ENCODE peak calls at places on chromosomes 13 and 19, in five cellular contexts. N is Caco-2, M is DND-41, G is BJ, E is cardiac muscle cell. L is an unnamed sample.

GRCh38 chr19:42392165-42392564 is 2.1 kb upstream of the CNFN start:
- DNase-seq in E (no peak), N (no peak), M (no peak), G (no peak), L (no peak)

GRCh38 chr13:30431269-30431950 is 9.1 kb downstream of the UBE2L5 start:
- DNase-seq in E (no peak), M (no peak), N (no peak), G (no peak), L (peak)

GRCh38 chr13:113728571-113729054 is 30.4 kb upstream of the TMEM255B start:
- DNase-seq in M (no peak), E (no peak), G (no peak), N (no peak), L (no peak)

GRCh38 chr13:103371271-103371670 is 305.1 kb upstream of the SLC10A2 start:
- DNase-seq in N (no peak), E (no peak), G (no peak), M (no peak), L (peak)

GRCh38 chr13:102825921-102826706 is 19.7 kb upstream of the ERCC5 start:
- DNase-seq in G (peak), E (no peak), N (no peak), M (no peak), L (peak)

GRCh38 chr13:39446865-39447264 is 156.1 kb downstream of the LHFPL6 start:
- DNase-seq in E (no peak), G (no peak), M (no peak), N (no peak), L (no peak)

GRCh38 chr13:111183959-111184684 is 69.0 kb downstream of the ARHGEF7 start:
- DNase-seq in G (no peak), N (no peak), M (peak), E (no peak), L (peak)

GRCh38 chr13:113918981-113919646 is 54.8 kb downstream of the C13orf46 start:
- DNase-seq in M (no peak), E (no peak), G (no peak), N (peak), L (no peak)

GRCh38 chr13:90307136-90307535 is 1040.4 kb upstream of the MIR17HG start:
- DNase-seq in G (no peak), N (no peak), M (no peak), E (no peak), L (no peak)

GRCh38 chr13:24008679-24009078 is 111.4 kb upstream of the C1QTNF9B start:
- DNase-seq in N (peak), G (no peak), M (no peak), E (no peak), L (peak)

GRCh38 chr13:30791354-30791921 is 56.1 kb downstream of the ALOX5AP start:
- DNase-seq in N (no peak), E (no peak), M (no peak), G (no peak), L (peak)

GRCh38 chr19:55596304-55596703 is 3.0 kb downstream of the FIZ1 start:
- DNase-seq in E (no peak), G (no peak), N (no peak), M (no peak), L (no peak)

GRCh38 chr19:55599468-55600335 is at the start of the genes FIZ1 and ZNF524:
- DNase-seq in M (peak), E (peak), G (peak), N (peak), L (peak)

GRCh38 chr19:55598719-55599467 is 424 bp downstream of the FIZ1 start:
- DNase-seq in E (peak), G (peak), N (peak), M (peak), L (peak)

GRCh38 chr19:55598034-55598433 is 1.3 kb downstream of the FIZ1 start:
- DNase-seq in E (no peak), M (no peak), N (no peak), G (no peak), L (no peak)

GRCh38 chr19:55597493-55597892 is 1.8 kb downstream of the FIZ1 start:
- DNase-seq in E (no peak), N (no peak), M (no peak), G (no peak), L (no peak)
- H3K4me3 ChIP-seq in E (no peak), N (no peak), M (no peak), G (no peak), L (no peak)

GRCh38 chr13:35961461-35962220 is 169.5 kb downstream of the DCLK1 start:
- DNase-seq in N (no peak), G (no peak), M (no peak), E (no peak), L (peak)
- TF ChIP-seq CTCF in N (no peak), G (peak), M (no peak), E (no peak), L (no peak)

GRCh38 chr13:42577538-42577937 is 3.6 kb downstream of the TNFSF11 start:
- DNase-seq in M (no peak), N (no peak), G (no peak), E (no peak), L (no peak)
- H3K4me3 ChIP-seq in M (no peak), N (no peak), G (no peak), E (no peak), L (no peak)

DNA sequence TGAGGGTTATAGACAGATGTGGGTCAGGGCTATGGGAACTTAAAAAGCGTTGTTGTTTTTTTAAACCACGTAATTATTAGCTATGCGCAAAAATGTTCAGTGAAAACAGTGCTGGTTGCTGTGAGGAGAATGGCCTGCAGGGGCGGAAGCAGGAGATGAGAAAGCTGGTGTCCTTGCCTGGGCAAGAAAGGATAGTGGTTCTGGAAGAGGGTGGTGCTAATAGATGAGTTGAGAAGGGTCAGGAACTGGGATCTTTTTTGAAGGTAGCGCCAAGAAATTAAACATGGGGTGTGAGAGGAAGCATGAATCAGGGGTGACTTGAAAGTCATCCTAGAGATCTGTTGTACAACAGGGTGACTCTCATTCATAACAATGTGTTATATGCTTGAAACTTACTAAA is 4.8 kb upstream of the SMG9 start:
- DNase-seq in M (no peak), E (no peak), N (no peak), G (no peak), L (peak)
- TF ChIP-seq CTCF in M (no peak), E (peak), N (peak), G (peak), L (peak)

GRCh38 chr19:50203281-50204080 is at the start of gene MYH14:
- DNase-seq in E (peak), N (peak), G (no peak), M (no peak), L (peak)

GRCh38 chr19:50204081-50204428 is 633 bp downstream of the MYH14 start:
- DNase-seq in E (no peak), G (no peak), N (no peak), M (no peak), L (no peak)

GRCh38 chr19:50206191-50206590 is 2.8 kb downstream of the MYH14 start:
- DNase-seq in M (no peak), N (no peak), G (no peak), E (no peak), L (no peak)

GRCh38 chr19:50205681-50206138 is 2.3 kb downstream of the MYH14 start:
- DNase-seq in N (peak), E (no peak), G (no peak), M (no peak), L (no peak)

GRCh38 chr19:50204811-50205675 is 1.6 kb downstream of the MYH14 start:
- DNase-seq in G (no peak), M (no peak), N (peak), E (peak), L (no peak)
- H3K4me3 ChIP-seq in G (no peak), M (no peak), N (peak), E (peak), L (no peak)

GRCh38 chr19:11155373-11156120 is at the start of gene SPC24:
- DNase-seq in E (peak), M (peak), N (peak), G (peak), L (peak)

GRCh38 chr19:11164879-11165406 is 9.4 kb upstream of the SPC24 start:
- DNase-seq in E (no peak), G (peak), N (no peak), M (no peak), L (peak)

GRCh38 chr19:11164278-11164677 is 8.7 kb upstream of the SPC24 start:
- DNase-seq in M (no peak), E (peak), N (no peak), G (no peak), L (no peak)

GRCh38 chr19:11159598-11160001 is 4.0 kb upstream of the SPC24 start:
- DNase-seq in M (no peak), G (no peak), N (no peak), E (no peak), L (peak)

GRCh38 chr19:11160119-11160768 is 4.7 kb upstream of the SPC24 start:
- DNase-seq in E (no peak), G (no peak), N (no peak), M (no peak), L (peak)
- TF ChIP-seq CTCF in E (no peak), G (no peak), N (no peak), M (no peak), L (no peak)

DNA sequence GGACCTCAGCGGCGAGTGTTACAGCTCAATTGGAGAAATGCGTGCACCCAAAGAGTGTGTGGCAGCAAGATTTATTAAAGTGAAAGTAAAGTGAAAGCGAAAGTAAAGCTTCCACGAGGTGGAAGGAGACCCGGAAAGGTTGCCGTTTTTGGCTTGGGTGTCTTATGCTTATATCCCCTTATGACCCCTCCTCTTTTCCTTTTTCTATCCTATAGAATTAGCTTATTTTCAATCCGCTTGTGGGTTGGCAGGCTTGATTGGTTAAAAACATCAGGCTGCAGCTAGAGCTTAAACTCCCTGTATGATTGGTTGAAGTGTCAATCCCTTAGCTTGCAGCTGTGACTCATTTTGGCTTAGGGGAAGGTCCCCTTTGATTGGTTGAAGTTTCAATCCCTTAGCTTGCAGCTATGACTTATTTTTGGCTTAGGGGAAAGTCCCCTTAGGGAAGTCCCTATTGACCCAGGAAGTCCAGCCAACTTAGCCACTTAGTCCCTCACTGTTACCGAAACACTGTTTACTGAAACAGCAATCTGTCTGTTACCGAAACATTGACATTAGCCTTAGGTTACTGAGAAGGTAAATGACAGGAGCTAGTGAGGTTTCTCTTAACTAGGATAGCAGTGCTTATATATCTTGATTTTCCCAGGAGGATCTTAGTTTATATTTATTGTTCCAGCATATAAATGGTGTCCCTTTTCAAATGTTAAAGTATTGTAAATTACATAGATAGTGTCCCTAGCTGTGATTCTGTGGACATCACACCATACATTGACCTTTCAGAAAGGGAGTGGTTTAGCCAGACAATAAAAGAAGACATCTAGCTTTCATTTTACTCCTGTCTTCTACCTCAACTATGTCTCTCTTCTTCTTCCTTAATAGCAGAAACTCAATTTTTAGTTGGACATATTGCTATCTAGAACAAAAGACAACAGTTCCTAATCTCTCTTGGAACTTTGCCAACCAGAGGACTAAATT is 575.8 kb downstream of the DACH1 start:
- DNase-seq in G (no peak), M (peak), E (no peak), N (no peak), L (no peak)
- H3K4me3 ChIP-seq in G (no peak), M (peak), E (no peak), N (no peak), L (peak)

DNA sequence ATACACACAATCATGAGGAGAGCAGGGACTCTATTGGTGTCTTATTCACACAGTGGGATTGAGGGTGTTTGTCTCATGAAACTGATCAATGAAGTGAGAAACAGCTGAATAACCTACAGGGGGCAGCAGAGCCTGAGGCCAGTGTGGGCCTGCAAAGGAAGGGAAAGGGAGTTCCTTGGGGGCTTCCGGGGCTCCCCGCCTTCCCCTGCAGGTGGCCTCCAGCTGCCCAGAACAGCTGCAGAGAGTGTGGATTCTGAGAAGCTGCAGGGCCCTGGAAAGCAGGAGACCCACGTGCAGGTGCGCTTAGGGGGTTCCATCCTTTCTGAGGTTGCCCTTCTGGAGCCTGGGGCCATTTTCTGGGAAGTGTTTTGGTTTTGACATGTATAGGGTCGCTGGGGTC is 20.1 kb downstream of the ZNF763 start:
- DNase-seq in E (peak), G (no peak), M (peak), N (no peak), L (no peak)
- TF ChIP-seq CTCF in E (peak), G (peak), M (peak), N (no peak), L (no peak)

GRCh38 chr19:6099037-6099436 is 11.3 kb downstream of the RFX2 start:
- DNase-seq in N (no peak), E (no peak), M (no peak), G (no peak), L (no peak)
- H3K4me3 ChIP-seq in N (no peak), E (no peak), M (no peak), G (no peak), L (no peak)

GRCh38 chr13:97696921-97697320 is 256.6 kb upstream of the IPO5 start:
- DNase-seq in G (no peak), M (no peak), E (no peak), N (no peak), L (no peak)
- TF ChIP-seq CTCF in G (no peak), M (no peak), E (no peak), N (no peak), L (no peak)

L was measured in foreskin fibroblast.